ENCODE peak calls at places on chromosomes 16 and 17, in five cellular contexts. W, V, G, D and B are unnamed samples.

GRCh38 chr16:83019963-83020362 is 393.2 kb downstream of the CDH13 start:
- DNase-seq in V (no peak), W (no peak), D (no peak), G (no peak), B (no peak)

GRCh38 chr16:59859606-59860402 is 1125.7 kb upstream of the GOT2 start:
- DNase-seq in D (no peak), V (no peak), G (no peak), W (no peak), B (no peak)

GRCh38 chr16:55476625-55477533 is 2.1 kb upstream of the MMP2 start:
- DNase-seq in W (no peak), V (no peak), D (no peak), G (no peak), B (no peak)

GRCh38 chr16:88830250-88830649 is 18.5 kb upstream of the APRT start:
- DNase-seq in V (no peak), D (no peak), G (no peak), W (no peak), B (no peak)

GRCh38 chr16:75073551-75074414 is 42.8 kb downstream of the LDHD start:
- DNase-seq in W (no peak), D (no peak), V (no peak), G (no peak), B (no peak)

GRCh38 chr16:12061336-12062055 is 85.0 kb downstream of the SNX29 start:
- DNase-seq in D (no peak), W (no peak), G (no peak), V (no peak), B (no peak)

GRCh38 chr17:32564325-32564724 is 77.5 kb downstream of the CDK5R1 start:
- DNase-seq in V (no peak), G (no peak), W (no peak), D (no peak), B (no peak)

GRCh38 chr16:370980-371728 is 816 bp upstream of the MRPL28 start:
- DNase-seq in G (no peak), V (no peak), W (no peak), D (no peak), B (no peak)

GRCh38 chr16:55273959-55274358 is 50.0 kb upstream of the IRX6 start:
- DNase-seq in G (no peak), D (no peak), W (no peak), V (no peak), B (no peak)

GRCh38 chr16:27431773-27432599 is 30.0 kb downstream of the IL21R start:
- DNase-seq in V (no peak), D (no peak), G (no peak), W (no peak), B (no peak)

GRCh38 chr17:40598021-40598927 is 33.0 kb upstream of the CCR7 start:
- DNase-seq in G (no peak), D (no peak), V (no peak), W (no peak), B (no peak)

GRCh38 chr16:709651-710499 is 4.3 kb upstream of the FBXL16 start:
- DNase-seq in D (peak; percentile 86), V (no peak), W (no peak), G (no peak), B (no peak)

GRCh38 chr17:78929908-78930775 is 5.0 kb upstream of the TIMP2 start:
- DNase-seq in G (no peak), V (no peak), D (no peak), W (no peak), B (no peak)